ENCODE peak calls at places on chromosomes 5 and 9, in seven cellular contexts. One of them, this sample, is unnamed.

GRCh38 chr9:122389799-122390481 is 19.1 kb downstream of the PTGS1 start:
- DNase-seq in lower leg skin: peak
- DNase-seq in cardiac fibroblast: no peak
- DNase-seq in astrocyte of the spinal cord: peak
- DNase-seq in Jurkat, Clone E6-1: peak
- DNase-seq in NT2/D1: no peak
- DNase-seq in neural progenitor cell: no peak
- DNase-seq in this sample: no peak

GRCh38 chr9:111957856-111958631 is 61.4 kb downstream of the UGCG start:
- DNase-seq in Jurkat, Clone E6-1: no peak
- DNase-seq in NT2/D1: no peak
- DNase-seq in lower leg skin: no peak
- DNase-seq in astrocyte of the spinal cord: peak
- DNase-seq in cardiac fibroblast: peak
- DNase-seq in neural progenitor cell: no peak
- DNase-seq in this sample: no peak

GRCh38 chr9:13282998-13283397 is 3.5 kb upstream of the MPDZ start:
- DNase-seq in astrocyte of the spinal cord: no peak
- DNase-seq in neural progenitor cell: peak
- DNase-seq in NT2/D1: no peak
- DNase-seq in cardiac fibroblast: peak
- DNase-seq in lower leg skin: no peak
- DNase-seq in Jurkat, Clone E6-1: no peak
- DNase-seq in this sample: no peak

GRCh38 chr5:151862811-151863472 is 61.7 kb downstream of the GLRA1 start:
- DNase-seq in cardiac fibroblast: no peak
- DNase-seq in Jurkat, Clone E6-1: no peak
- DNase-seq in astrocyte of the spinal cord: no peak
- DNase-seq in neural progenitor cell: no peak
- DNase-seq in NT2/D1: no peak
- DNase-seq in lower leg skin: no peak
- DNase-seq in this sample: no peak

GRCh38 chr9:129998491-129999122 is 44.4 kb downstream of the FNBP1 start:
- DNase-seq in NT2/D1: no peak
- DNase-seq in cardiac fibroblast: no peak
- DNase-seq in lower leg skin: no peak
- DNase-seq in Jurkat, Clone E6-1: no peak
- DNase-seq in astrocyte of the spinal cord: no peak
- DNase-seq in neural progenitor cell: no peak
- DNase-seq in this sample: no peak

GRCh38 chr5:171525086-171525485 is 105.6 kb downstream of the FGF18 start:
- DNase-seq in lower leg skin: no peak
- DNase-seq in neural progenitor cell: no peak
- DNase-seq in astrocyte of the spinal cord: no peak
- DNase-seq in cardiac fibroblast: no peak
- DNase-seq in NT2/D1: no peak
- DNase-seq in Jurkat, Clone E6-1: no peak
- DNase-seq in this sample: no peak

GRCh38 chr9:98793031-98793430 is 3.3 kb downstream of the ANKS6 start:
- DNase-seq in neural progenitor cell: no peak
- DNase-seq in astrocyte of the spinal cord: no peak
- DNase-seq in lower leg skin: no peak
- DNase-seq in cardiac fibroblast: no peak
- DNase-seq in Jurkat, Clone E6-1: no peak
- DNase-seq in NT2/D1: no peak
- DNase-seq in this sample: no peak

GRCh38 chr5:159304961-159305595 is 25.2 kb downstream of the IL12B start:
- DNase-seq in Jurkat, Clone E6-1: no peak
- DNase-seq in lower leg skin: no peak
- DNase-seq in NT2/D1: no peak
- DNase-seq in cardiac fibroblast: peak
- DNase-seq in astrocyte of the spinal cord: peak
- DNase-seq in neural progenitor cell: no peak
- DNase-seq in this sample: no peak

GRCh38 chr5:129771058-129771838 is 23.4 kb downstream of the MINAR2 start:
- DNase-seq in NT2/D1: peak
- DNase-seq in Jurkat, Clone E6-1: peak
- DNase-seq in cardiac fibroblast: peak
- DNase-seq in neural progenitor cell: peak
- DNase-seq in lower leg skin: peak
- DNase-seq in astrocyte of the spinal cord: peak
- DNase-seq in this sample: peak

GRCh38 chr9:76654575-76654974 is 109.7 kb upstream of the PCA3 start:
- DNase-seq in cardiac fibroblast: peak
- DNase-seq in NT2/D1: no peak
- DNase-seq in lower leg skin: no peak
- DNase-seq in astrocyte of the spinal cord: peak
- DNase-seq in Jurkat, Clone E6-1: no peak
- DNase-seq in neural progenitor cell: no peak
- DNase-seq in this sample: no peak

GRCh38 chr5:120852222-120852860 is 388.2 kb downstream of the PRR16 start:
- DNase-seq in astrocyte of the spinal cord: no peak
- DNase-seq in NT2/D1: peak
- DNase-seq in lower leg skin: no peak
- DNase-seq in neural progenitor cell: no peak
- DNase-seq in Jurkat, Clone E6-1: no peak
- DNase-seq in cardiac fibroblast: no peak
- DNase-seq in this sample: no peak

GRCh38 chr5:89277791-89278190 is 394.8 kb upstream of the MEF2C start:
- DNase-seq in NT2/D1: no peak
- DNase-seq in astrocyte of the spinal cord: peak
- DNase-seq in Jurkat, Clone E6-1: no peak
- DNase-seq in cardiac fibroblast: peak
- DNase-seq in lower leg skin: no peak
- DNase-seq in neural progenitor cell: no peak
- DNase-seq in this sample: no peak

DNA sequence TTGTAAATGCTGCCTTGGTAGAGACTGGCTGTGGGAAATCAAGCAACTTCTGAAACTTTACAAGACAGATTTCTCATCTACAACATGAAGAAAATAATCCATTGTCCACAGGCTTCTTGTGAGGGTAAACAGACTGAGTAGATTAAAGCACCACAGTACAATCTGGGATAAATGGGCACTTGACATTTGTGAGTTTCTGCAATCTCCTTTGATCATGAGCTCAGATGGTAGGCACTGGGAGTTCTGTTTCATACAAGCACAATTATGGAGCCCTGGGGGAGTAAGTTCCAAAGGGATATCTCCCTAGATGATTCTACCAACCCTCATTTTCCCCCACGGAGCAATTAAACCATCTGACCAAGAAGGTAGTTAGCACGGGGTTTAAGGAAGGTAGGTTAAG is 479.4 kb upstream of the TNC start:
- DNase-seq in neural progenitor cell: no peak
- DNase-seq in NT2/D1: no peak
- DNase-seq in astrocyte of the spinal cord: no peak
- DNase-seq in Jurkat, Clone E6-1: no peak
- DNase-seq in lower leg skin: no peak
- DNase-seq in cardiac fibroblast: peak
- DNase-seq in this sample: no peak
- H3K4me3 ChIP-seq in neural progenitor cell: no peak
- H3K4me3 ChIP-seq in NT2/D1: no peak
- H3K4me3 ChIP-seq in astrocyte of the spinal cord: peak
- H3K4me3 ChIP-seq in Jurkat, Clone E6-1: no peak
- H3K4me3 ChIP-seq in lower leg skin: no peak
- H3K4me3 ChIP-seq in cardiac fibroblast: peak
- H3K4me3 ChIP-seq in this sample: no peak

GRCh38 chr5:132821350-132821749 is 8.2 kb downstream of the SOWAHA start:
- DNase-seq in NT2/D1: no peak
- DNase-seq in neural progenitor cell: no peak
- DNase-seq in Jurkat, Clone E6-1: no peak
- DNase-seq in astrocyte of the spinal cord: no peak
- DNase-seq in lower leg skin: no peak
- DNase-seq in cardiac fibroblast: no peak
- DNase-seq in this sample: no peak

GRCh38 chr5:132823481-132824050 is 6.9 kb downstream of the SHROOM1 start:
- DNase-seq in Jurkat, Clone E6-1: no peak
- DNase-seq in lower leg skin: no peak
- DNase-seq in astrocyte of the spinal cord: no peak
- DNase-seq in neural progenitor cell: no peak
- DNase-seq in cardiac fibroblast: no peak
- DNase-seq in NT2/D1: no peak
- DNase-seq in this sample: no peak

GRCh38 chr5:132821791-132822190 is 8.7 kb downstream of the SHROOM1 start:
- DNase-seq in NT2/D1: no peak
- DNase-seq in lower leg skin: no peak
- DNase-seq in neural progenitor cell: no peak
- DNase-seq in Jurkat, Clone E6-1: no peak
- DNase-seq in astrocyte of the spinal cord: no peak
- DNase-seq in cardiac fibroblast: peak
- DNase-seq in this sample: no peak

GRCh38 chr5:132824426-132824825 is 6.0 kb downstream of the SHROOM1 start:
- DNase-seq in astrocyte of the spinal cord: no peak
- DNase-seq in neural progenitor cell: no peak
- DNase-seq in lower leg skin: no peak
- DNase-seq in NT2/D1: no peak
- DNase-seq in cardiac fibroblast: no peak
- DNase-seq in Jurkat, Clone E6-1: no peak
- DNase-seq in this sample: no peak

DNA sequence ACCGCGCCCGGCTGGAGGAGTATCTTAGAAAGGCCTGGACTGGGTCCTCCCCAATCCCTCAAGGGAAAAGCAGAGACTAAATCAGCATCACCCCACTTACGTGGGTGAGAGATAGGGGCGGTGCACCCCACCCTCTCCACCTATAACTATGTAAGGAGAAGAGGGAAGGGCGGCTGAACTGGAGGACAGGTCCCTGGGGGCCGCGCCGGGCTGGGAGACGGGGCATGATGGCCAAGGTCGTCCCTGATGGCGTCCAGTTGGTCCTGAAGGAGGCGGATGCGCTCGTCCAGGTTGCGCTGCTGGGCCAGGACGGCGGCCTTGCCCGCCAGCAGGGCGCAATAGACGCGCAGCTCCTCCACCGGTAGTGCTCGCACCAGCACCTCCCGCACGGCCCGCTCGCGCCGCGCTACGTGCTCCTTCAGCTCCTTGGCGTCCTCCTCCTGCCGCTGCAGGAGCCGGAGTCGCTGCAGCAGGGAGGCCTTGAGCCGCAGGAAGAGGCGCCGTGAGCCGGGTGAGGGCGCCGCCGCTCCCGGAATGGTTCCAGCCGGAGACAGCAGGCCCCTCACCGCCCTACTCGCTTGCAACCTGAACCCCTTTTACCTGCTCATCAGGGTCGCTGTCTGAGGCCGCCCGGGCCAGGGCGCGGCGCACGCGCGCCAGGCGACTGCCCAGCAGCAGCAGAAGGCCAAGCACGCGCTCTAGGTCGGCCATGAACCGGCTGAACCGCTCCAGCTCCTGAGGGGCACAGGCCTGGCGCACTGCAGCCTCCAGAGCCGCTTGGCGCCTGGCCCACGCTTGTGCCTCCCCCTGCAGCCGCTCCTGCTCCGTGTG is 7.6 kb downstream of the SHROOM1 start:
- DNase-seq in lower leg skin: no peak
- DNase-seq in NT2/D1: no peak
- DNase-seq in Jurkat, Clone E6-1: no peak
- DNase-seq in neural progenitor cell: peak
- DNase-seq in cardiac fibroblast: no peak
- DNase-seq in astrocyte of the spinal cord: peak
- DNase-seq in this sample: no peak
- H3K4me3 ChIP-seq in lower leg skin: no peak
- H3K4me3 ChIP-seq in NT2/D1: no peak
- H3K4me3 ChIP-seq in Jurkat, Clone E6-1: no peak
- H3K4me3 ChIP-seq in neural progenitor cell: peak
- H3K4me3 ChIP-seq in cardiac fibroblast: no peak
- H3K4me3 ChIP-seq in astrocyte of the spinal cord: peak
- H3K4me3 ChIP-seq in this sample: no peak

DNA sequence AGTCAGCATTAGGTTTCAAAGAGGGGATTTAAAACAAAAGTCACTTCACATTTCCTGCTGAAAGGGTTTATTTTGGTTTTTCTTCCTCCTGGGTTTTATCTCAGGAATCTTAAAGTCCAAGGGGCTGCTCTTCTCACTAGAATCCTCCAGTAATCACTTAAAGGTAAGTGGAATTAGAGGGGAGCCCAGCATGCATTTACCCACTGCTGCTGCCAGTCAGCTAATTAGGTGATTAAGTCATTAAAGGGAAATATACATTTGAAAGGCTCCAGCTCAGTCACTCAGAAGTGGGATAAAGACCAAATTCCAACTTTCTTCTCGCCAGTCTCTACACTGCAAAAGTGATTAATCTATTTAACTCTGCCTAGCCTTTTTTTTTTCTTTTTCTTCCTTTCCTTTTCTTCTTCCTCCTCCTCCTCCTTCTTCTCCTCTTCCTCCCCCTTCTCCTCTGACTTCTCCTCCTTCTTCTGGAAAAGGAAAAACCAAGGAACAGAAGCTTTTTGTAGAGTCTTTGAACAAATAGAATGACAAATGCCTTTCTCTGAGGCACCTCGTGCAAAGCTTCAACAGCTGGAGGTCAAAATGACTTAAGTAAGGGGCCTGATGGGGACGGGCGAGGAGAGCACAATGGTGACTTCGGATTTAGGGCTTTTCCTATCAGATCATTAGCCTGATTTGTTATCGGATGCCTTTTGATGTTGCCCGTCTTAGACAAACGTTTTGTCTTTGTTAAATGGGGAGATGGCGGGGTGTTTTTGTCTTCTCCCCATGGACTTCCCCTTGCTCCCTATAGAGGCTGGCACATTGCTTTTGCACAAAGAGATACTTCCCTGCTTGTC is 617.6 kb downstream of the IRX1 start:
- DNase-seq in neural progenitor cell: peak
- DNase-seq in NT2/D1: peak
- DNase-seq in Jurkat, Clone E6-1: no peak
- DNase-seq in cardiac fibroblast: no peak
- DNase-seq in astrocyte of the spinal cord: no peak
- DNase-seq in lower leg skin: no peak
- DNase-seq in this sample: peak
- H3K4me3 ChIP-seq in neural progenitor cell: no peak
- H3K4me3 ChIP-seq in NT2/D1: no peak
- H3K4me3 ChIP-seq in Jurkat, Clone E6-1: no peak
- H3K4me3 ChIP-seq in cardiac fibroblast: no peak
- H3K4me3 ChIP-seq in astrocyte of the spinal cord: no peak
- H3K4me3 ChIP-seq in lower leg skin: no peak
- H3K4me3 ChIP-seq in this sample: peak

GRCh38 chr5:56139978-56140562 is 93.1 kb downstream of the ANKRD55 start:
- DNase-seq in cardiac fibroblast: no peak
- DNase-seq in NT2/D1: no peak
- DNase-seq in Jurkat, Clone E6-1: no peak
- DNase-seq in neural progenitor cell: no peak
- DNase-seq in astrocyte of the spinal cord: no peak
- DNase-seq in lower leg skin: no peak
- DNase-seq in this sample: no peak

GRCh38 chr5:56142620-56143431 is 90.3 kb downstream of the ANKRD55 start:
- DNase-seq in lower leg skin: no peak
- DNase-seq in NT2/D1: no peak
- DNase-seq in astrocyte of the spinal cord: no peak
- DNase-seq in Jurkat, Clone E6-1: no peak
- DNase-seq in cardiac fibroblast: no peak
- DNase-seq in neural progenitor cell: no peak
- DNase-seq in this sample: no peak

GRCh38 chr5:56145106-56145505 is 88.0 kb downstream of the ANKRD55 start:
- DNase-seq in cardiac fibroblast: no peak
- DNase-seq in neural progenitor cell: no peak
- DNase-seq in lower leg skin: no peak
- DNase-seq in astrocyte of the spinal cord: no peak
- DNase-seq in Jurkat, Clone E6-1: no peak
- DNase-seq in NT2/D1: no peak
- DNase-seq in this sample: no peak

GRCh38 chr5:56144211-56144610 is 88.9 kb downstream of the ANKRD55 start:
- DNase-seq in Jurkat, Clone E6-1: no peak
- DNase-seq in lower leg skin: no peak
- DNase-seq in neural progenitor cell: no peak
- DNase-seq in NT2/D1: no peak
- DNase-seq in cardiac fibroblast: no peak
- DNase-seq in astrocyte of the spinal cord: no peak
- DNase-seq in this sample: no peak

GRCh38 chr5:56142233-56142619 is 90.9 kb downstream of the ANKRD55 start:
- DNase-seq in Jurkat, Clone E6-1: no peak
- DNase-seq in NT2/D1: no peak
- DNase-seq in neural progenitor cell: peak
- DNase-seq in cardiac fibroblast: no peak
- DNase-seq in astrocyte of the spinal cord: no peak
- DNase-seq in lower leg skin: no peak
- DNase-seq in this sample: no peak
- H3K4me3 ChIP-seq in Jurkat, Clone E6-1: no peak
- H3K4me3 ChIP-seq in NT2/D1: no peak
- H3K4me3 ChIP-seq in neural progenitor cell: no peak
- H3K4me3 ChIP-seq in cardiac fibroblast: no peak
- H3K4me3 ChIP-seq in astrocyte of the spinal cord: no peak
- H3K4me3 ChIP-seq in lower leg skin: no peak
- H3K4me3 ChIP-seq in this sample: no peak

This sample was measured in WERI-Rb-1.